ENCODE peak calls at places on chromosomes 12 and 14, in seven cellular contexts. B is cardiac muscle cell, S is astrocyte of the hippocampus, I is Calu3, J is foreskin keratinocyte, N is EL, M is BE2C. F is an unnamed sample.

GRCh38 chr14:26811756-26812305 is 214.0 kb upstream of the NOVA1 start:
- DNase-seq in B (no peak), S (no peak), I (no peak), J (no peak), N (no peak), M (no peak), F (no peak)

GRCh38 chr12:63090716-63091115 is 60.3 kb downstream of the AVPR1A start:
- DNase-seq in B (no peak), S (no peak), I (no peak), J (no peak), N (no peak), M (no peak), F (no peak)

GRCh38 chr14:31934767-31935266 is 142.3 kb upstream of the ARHGAP5 start:
- DNase-seq in B (peak; percentile 81), S (peak; percentile 48), I (peak; percentile 68), J (peak; percentile 37), N (peak; percentile 22), M (peak; percentile 63), F (no peak)

GRCh38 chr14:67508973-67509372 is 20.5 kb upstream of the TMEM229B start:
- DNase-seq in B (no peak), S (no peak), I (no peak), J (no peak), N (no peak), M (no peak), F (no peak)

GRCh38 chr12:116901612-116902011 is 9.1 kb upstream of the FBXW8 start:
- DNase-seq in B (no peak), S (no peak), I (no peak), J (no peak), N (no peak), M (no peak), F (no peak)

GRCh38 chr12:94173660-94174265 is 25.4 kb downstream of the PLXNC1 start:
- DNase-seq in B (no peak), S (no peak), I (no peak), J (no peak), N (no peak), M (no peak), F (no peak)

GRCh38 chr14:58907803-58908202 is 270.0 kb downstream of the DACT1 start:
- DNase-seq in B (no peak), S (no peak), I (no peak), J (peak; percentile 21), N (peak; percentile 6), M (no peak), F (no peak)

GRCh38 chr12:19692566-19692965 is 253.3 kb downstream of the AEBP2 start:
- DNase-seq in B (no peak), S (no peak), I (no peak), J (no peak), N (no peak), M (no peak), F (no peak)

GRCh38 chr12:80230068-80230467 is 130.7 kb downstream of the OTOGL start:
- DNase-seq in B (no peak), S (peak; percentile 75), I (no peak), J (no peak), N (no peak), M (no peak), F (no peak)

GRCh38 chr12:46814143-46814542 is 11.7 kb downstream of the SLC38A4 start:
- DNase-seq in B (no peak), S (no peak), I (no peak), J (no peak), N (no peak), M (no peak), F (no peak)

GRCh38 chr14:22426711-22427110 is 162.3 kb downstream of the DAD1 start:
- DNase-seq in B (no peak), S (no peak), I (no peak), J (no peak), N (no peak), M (no peak), F (no peak)

GRCh38 chr12:96094201-96094600 is 58.8 kb upstream of the LTA4H start:
- DNase-seq in B (no peak), S (no peak), I (peak; percentile 38), J (peak; percentile 65), N (peak; percentile 51), M (peak; percentile 23), F (no peak)

GRCh38 chr12:124162151-124163110 is 132.5 kb upstream of the RFLNA start:
- DNase-seq in B (no peak), S (no peak), I (no peak), J (no peak), N (no peak), M (no peak), F (no peak)

GRCh38 chr12:69688496-69689427 is 10.3 kb downstream of the BEST3 start:
- DNase-seq in B (peak; percentile 91), S (peak; percentile 95), I (peak; percentile 85), J (peak; percentile 74), N (peak; percentile 97), M (peak; percentile 73), F (peak; percentile 85)

GRCh38 chr12:28870839-28871440 is 278.1 kb upstream of the FAR2 start:
- DNase-seq in B (no peak), S (no peak), I (no peak), J (no peak), N (no peak), M (no peak), F (no peak)

GRCh38 chr12:570949-571794 is 92.1 kb downstream of the NINJ2 start:
- DNase-seq in B (peak; percentile 88), S (peak; percentile 90), I (peak; percentile 29), J (peak; percentile 53), N (peak; percentile 80), M (no peak), F (no peak)

GRCh38 chr12:75366629-75367028 is 24.3 kb upstream of the GLIPR1L2 start:
- DNase-seq in B (peak; percentile 2), S (peak; percentile 54), I (no peak), J (no peak), N (peak; percentile 31), M (no peak), F (no peak)

GRCh38 chr14:93263416-93263815 is 56.4 kb downstream of the UBR7 start:
- DNase-seq in B (no peak), S (peak; percentile 51), I (no peak), J (no peak), N (no peak), M (no peak), F (no peak)

GRCh38 chr12:115450017-115450416 is 766.0 kb upstream of the TBX3 start:
- DNase-seq in B (no peak), S (no peak), I (no peak), J (no peak), N (no peak), M (no peak), F (no peak)

GRCh38 chr12:100473716-100474150 is at the start of gene NR1H4:
- DNase-seq in B (peak; percentile 89), S (peak; percentile 65), I (no peak), J (no peak), N (peak; percentile 49), M (no peak), F (peak; percentile 24)

GRCh38 chr12:31662176-31662849 is 2.8 kb downstream of the ETFBKMT start:
- DNase-seq in B (no peak), S (no peak), I (no peak), J (no peak), N (no peak), M (no peak), F (no peak)

GRCh38 chr14:61876362-61877049 is 114.3 kb downstream of the SNAPC1 start:
- DNase-seq in B (no peak), S (no peak), I (no peak), J (no peak), N (no peak), M (no peak), F (no peak)

GRCh38 chr12:79933580-79934264 is 1.2 kb downstream of the PPP1R12A start:
- DNase-seq in B (peak; percentile 14), S (peak; percentile 37), I (no peak), J (peak; percentile 7), N (peak; percentile 26), M (no peak), F (no peak)

GRCh38 chr12:120598674-120599463 is 17.7 kb upstream of the POP5 start:
- DNase-seq in B (peak; percentile 32), S (peak; percentile 63), I (peak; percentile 43), J (no peak), N (peak; percentile 62), M (peak; percentile 26), F (peak; percentile 50)

GRCh38 chr14:64193821-64194220 is 100.3 kb downstream of the ESR2 start:
- DNase-seq in B (no peak), S (no peak), I (no peak), J (no peak), N (no peak), M (no peak), F (no peak)

GRCh38 chr12:52708010-52708409 is 4.7 kb upstream of the KRT77 start:
- DNase-seq in B (no peak), S (no peak), I (no peak), J (no peak), N (no peak), M (no peak), F (no peak)

GRCh38 chr14:55430024-55430690 is 10.3 kb downstream of the TBPL2 start:
- DNase-seq in B (peak; percentile 79), S (peak; percentile 81), I (peak; percentile 62), J (peak; percentile 89), N (peak; percentile 70), M (peak; percentile 52), F (peak; percentile 65)

F was measured in hepatic stellate cell.